ENCODE peak calls at places on chromosome 10, in six cellular contexts. S, K, M, W, G and Z are unnamed samples.

GRCh38 chr10:70404906-70405824 is 1.2 kb downstream of the EIF4EBP2 start:
- DNase-seq in S (no peak), K (no peak), M (peak; percentile 13), W (no peak), G (peak; percentile 33), Z (no peak)

GRCh38 chr10:103616705-103617361 is 123.3 kb downstream of the NEURL1 start:
- DNase-seq in S (no peak), K (no peak), M (no peak), W (no peak), G (no peak), Z (no peak)

GRCh38 chr10:4947635-4948596 is 15.3 kb upstream of the AKR1C1 start:
- DNase-seq in S (no peak), K (no peak), M (no peak), W (no peak), G (no peak), Z (no peak)

GRCh38 chr10:92419740-92420553 is 129.0 kb downstream of the MARCHF5 start:
- DNase-seq in S (no peak), K (no peak), M (no peak), W (no peak), G (no peak), Z (no peak)

GRCh38 chr10:21529236-21529910 is 3.9 kb upstream of the SKIDA1 start:
- DNase-seq in S (no peak), K (no peak), M (no peak), W (peak; percentile 37), G (no peak), Z (no peak)

GRCh38 chr10:67697646-67698245 is 1.8 kb upstream of the CTNNA3 start:
- DNase-seq in S (no peak), K (no peak), M (no peak), W (peak; percentile 16), G (peak; percentile 44), Z (peak; percentile 52)

GRCh38 chr10:104315486-104315921 is 22.8 kb downstream of the ITPRIP start:
- DNase-seq in S (no peak), K (no peak), M (no peak), W (no peak), G (no peak), Z (no peak)

GRCh38 chr10:12500406-12501303 is 151.3 kb downstream of the CAMK1D start:
- DNase-seq in S (no peak), K (no peak), M (no peak), W (peak; percentile 26), G (no peak), Z (peak; percentile 41)

GRCh38 chr10:129779126-129779525 is 184.9 kb downstream of the EBF3 start:
- DNase-seq in S (no peak), K (no peak), M (no peak), W (no peak), G (no peak), Z (no peak)

GRCh38 chr10:104478380-104478779 is 124.7 kb downstream of the CFAP58 start:
- DNase-seq in S (no peak), K (no peak), M (no peak), W (no peak), G (no peak), Z (no peak)

GRCh38 chr10:50294582-50294981 is 43.3 kb upstream of the ASAH2 start:
- DNase-seq in S (no peak), K (no peak), M (no peak), W (no peak), G (no peak), Z (no peak)